ENCODE peak calls at places on chromosomes 13 and 19, in ten cellular contexts. W is tibial artery, O is fibroblast of lung, M is cardiac fibroblast, P is prostate gland, I is psoas muscle, S is fibroblast of the aortic adventitia, H is body of pancreas, Z is kidney, T is gastrocnemius medialis. V is an unnamed sample.

GRCh38 chr19:2554856-2555255 is 78.9 kb downstream of the GADD45B start:
- DNase-seq in S (no peak), Z (peak), W (no peak), T (no peak), P (no peak), M (no peak), I (no peak), O (peak), H (no peak), V (no peak)

GRCh38 chr13:49580980-49581680 is 4.2 kb downstream of the RCBTB1 start:
- DNase-seq in W (no peak), S (no peak), I (no peak), Z (no peak), T (no peak), M (no peak), P (no peak), H (no peak), O (no peak), V (no peak)

GRCh38 chr13:60210510-60211065 is 46.9 kb upstream of the DIAPH3 start:
- DNase-seq in S (no peak), H (no peak), P (no peak), M (no peak), I (no peak), T (no peak), Z (no peak), O (no peak), W (no peak), V (no peak)

GRCh38 chr13:24511824-24512207 is 762 bp downstream of the PARP4 start:
- DNase-seq in H (no peak), S (no peak), M (no peak), I (no peak), O (no peak), W (no peak), Z (no peak), T (no peak), P (no peak), V (no peak)

GRCh38 chr19:2365201-2365970 is 5.3 kb downstream of the TMPRSS9 start:
- DNase-seq in O (no peak), M (no peak), T (no peak), P (no peak), I (no peak), W (no peak), S (no peak), H (no peak), Z (no peak), V (no peak)

GRCh38 chr13:106349080-106349841 is 186.2 kb downstream of the EFNB2 start:
- DNase-seq in P (peak), M (no peak), H (no peak), W (peak), T (no peak), Z (no peak), O (peak), S (no peak), I (no peak), V (peak)

GRCh38 chr13:80448725-80449124 is 107.8 kb upstream of the SPRY2 start:
- DNase-seq in O (no peak), P (no peak), I (no peak), Z (no peak), W (no peak), S (no peak), H (no peak), T (no peak), M (no peak), V (no peak)

GRCh38 chr13:94860981-94861407 is 148.6 kb upstream of the SOX21 start:
- DNase-seq in O (peak), M (peak), W (peak), T (no peak), I (no peak), H (no peak), Z (no peak), S (peak), P (no peak), V (no peak)

GRCh38 chr13:113670541-113670940 is 3.5 kb downstream of the GRK1 start:
- DNase-seq in P (no peak), I (peak), T (peak), S (no peak), Z (peak), W (peak), O (no peak), H (no peak), M (no peak), V (no peak)

GRCh38 chr13:96958286-96958891 is 35.9 kb downstream of the OXGR1 start:
- DNase-seq in I (no peak), P (peak), W (no peak), Z (no peak), T (no peak), S (peak), O (peak), M (peak), H (peak), V (peak)

GRCh38 chr19:2750739-2751437 is 11.1 kb upstream of the SLC39A3 start:
- DNase-seq in Z (no peak), P (no peak), W (no peak), O (no peak), S (no peak), H (no peak), M (no peak), T (no peak), I (no peak), V (no peak)

GRCh38 chr19:52102782-52103181 is 7.2 kb upstream of the ZNF841 start:
- DNase-seq in T (no peak), M (no peak), S (no peak), H (no peak), O (no peak), I (no peak), W (no peak), P (no peak), Z (no peak), V (no peak)

GRCh38 chr13:75931116-75931515 is 295.0 kb downstream of the LMO7 start:
- DNase-seq in O (peak), I (no peak), W (no peak), M (no peak), S (no peak), Z (no peak), T (no peak), H (no peak), P (no peak), V (no peak)

GRCh38 chr13:32409561-32410440 is 18.1 kb downstream of the N4BP2L1 start:
- DNase-seq in P (no peak), W (peak), Z (no peak), T (peak), H (no peak), S (peak), M (peak), O (peak), I (peak), V (no peak)

GRCh38 chr13:94435604-94436226 is 43.8 kb downstream of the DCT start:
- DNase-seq in I (no peak), S (peak), M (peak), T (no peak), O (peak), P (no peak), Z (no peak), H (no peak), W (no peak), V (no peak)

GRCh38 chr13:48319458-48320395 is 16.2 kb downstream of the RB1 start:
- DNase-seq in H (no peak), W (no peak), I (no peak), Z (peak), O (no peak), M (no peak), T (no peak), P (no peak), S (no peak), V (no peak)
- H3K4me3 ChIP-seq in H (no peak), W (peak), I (no peak), Z (no peak), O (no peak), M (no peak), T (no peak), P (no peak), S (no peak), V (no peak)

GRCh38 chr19:48913114-48913513 is 13.0 kb downstream of the NUCB1 start:
- DNase-seq in P (no peak), W (no peak), T (no peak), S (no peak), M (no peak), H (no peak), Z (no peak), O (no peak), I (no peak), V (no peak)
- TF ChIP-seq CTCF in P (no peak), W (no peak), T (no peak), S (no peak), M (no peak), H (no peak), Z (no peak), O (no peak), I (no peak), V (no peak)

GRCh38 chr19:46849610-46850009 is 1.0 kb downstream of the AP2S1 start:
- DNase-seq in T (no peak), S (peak), Z (peak), W (no peak), H (no peak), P (no peak), I (no peak), O (no peak), M (no peak), V (no peak)

GRCh38 chr19:46850228-46851203 is at the start of gene AP2S1:
- DNase-seq in S (peak), Z (peak), W (peak), P (peak), I (peak), M (peak), T (peak), H (peak), O (peak), V (peak)

GRCh38 chr19:46848389-46848788 is 2.3 kb downstream of the AP2S1 start:
- DNase-seq in T (no peak), H (no peak), M (no peak), S (no peak), W (no peak), P (no peak), Z (no peak), I (no peak), O (no peak), V (no peak)

GRCh38 chr19:46845959-46846459 is 4.6 kb downstream of the AP2S1 start:
- DNase-seq in M (no peak), W (no peak), Z (peak), P (no peak), T (no peak), O (no peak), H (no peak), I (no peak), S (no peak), V (no peak)

DNA sequence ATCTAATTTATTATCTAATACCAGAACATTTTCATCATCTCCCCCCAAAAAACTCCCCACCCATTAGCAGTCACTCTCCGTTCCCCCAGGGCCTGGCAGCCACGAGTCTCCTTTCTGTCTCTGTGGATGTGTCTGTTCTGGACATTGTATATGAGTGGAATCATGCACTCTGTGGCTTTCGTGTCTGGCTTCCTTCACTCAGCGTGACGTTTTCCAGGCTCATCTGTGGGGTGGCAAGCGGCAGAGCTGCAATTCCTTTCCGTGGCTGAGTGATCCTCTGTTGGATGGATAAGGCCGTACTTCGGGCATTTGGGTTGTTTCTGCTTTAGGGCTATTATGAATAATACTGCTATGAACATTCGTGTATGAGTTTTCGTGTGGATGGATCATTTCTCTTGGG is 3.1 kb downstream of the AP2S1 start:
- DNase-seq in Z (peak), I (no peak), P (no peak), H (no peak), W (no peak), T (no peak), O (no peak), S (no peak), M (no peak), V (no peak)
- H3K4me3 ChIP-seq in Z (no peak), I (no peak), P (no peak), H (no peak), W (no peak), T (no peak), O (no peak), S (no peak), M (no peak), V (no peak)

GRCh38 chr19:15262011-15262410 is 29.8 kb upstream of the EPHX3 start:
- DNase-seq in O (no peak), M (no peak), H (peak), I (no peak), P (no peak), T (no peak), W (no peak), S (no peak), Z (no peak), V (no peak)

GRCh38 chr19:15263361-15263985 is 31.2 kb upstream of the EPHX3 start:
- DNase-seq in P (no peak), M (no peak), S (no peak), I (no peak), Z (no peak), T (no peak), H (no peak), O (no peak), W (no peak), V (no peak)

GRCh38 chr19:15259900-15260299 is 27.7 kb upstream of the EPHX3 start:
- DNase-seq in O (no peak), M (no peak), T (no peak), P (no peak), W (no peak), I (no peak), S (no peak), H (no peak), Z (no peak), V (no peak)

GRCh38 chr19:15257782-15258181 is 25.5 kb upstream of the EPHX3 start:
- DNase-seq in I (no peak), M (no peak), O (no peak), Z (no peak), H (no peak), W (no peak), P (no peak), S (no peak), T (no peak), V (no peak)

GRCh38 chr19:15260939-15261338 is 28.7 kb upstream of the EPHX3 start:
- DNase-seq in T (no peak), P (no peak), I (no peak), H (no peak), O (no peak), Z (no peak), S (no peak), W (no peak), M (peak), V (no peak)
- TF ChIP-seq CTCF in T (no peak), P (no peak), I (peak), H (no peak), O (peak), Z (no peak), S (peak), W (peak), M (peak), V (peak)

DNA sequence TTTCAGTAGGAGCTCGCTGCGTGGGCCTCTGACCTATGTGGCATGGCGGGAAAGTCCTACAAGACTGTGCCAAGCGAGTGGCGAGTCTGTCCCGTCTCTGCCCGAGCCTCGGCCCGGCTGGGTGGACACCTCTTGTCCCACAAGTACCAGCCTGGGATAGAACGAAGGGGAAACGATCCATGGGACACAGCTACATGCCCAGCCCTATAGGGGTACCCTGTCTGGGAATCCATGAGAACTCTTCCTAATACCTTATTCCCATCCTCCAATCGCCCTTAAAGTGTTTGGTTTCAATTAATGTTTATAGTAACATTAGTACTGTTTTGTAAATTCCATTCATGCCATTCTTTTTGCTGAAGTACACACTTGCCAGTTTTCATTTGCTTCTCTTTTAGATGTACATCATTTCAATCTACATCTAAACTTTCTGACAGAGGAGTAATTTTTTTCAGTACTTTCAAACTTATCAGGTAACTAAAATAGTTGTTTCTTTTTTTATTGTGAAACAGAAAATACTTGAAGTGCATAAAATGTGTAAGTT is 667 bp upstream of the ZNF790 start:
- DNase-seq in Z (no peak), O (peak), I (no peak), H (no peak), P (no peak), S (no peak), M (peak), T (no peak), W (no peak), V (no peak)
- H3K4me3 ChIP-seq in Z (peak), O (peak), I (peak), H (peak), P (peak), S (peak), M (peak), T (peak), W (peak), V (peak)

DNA sequence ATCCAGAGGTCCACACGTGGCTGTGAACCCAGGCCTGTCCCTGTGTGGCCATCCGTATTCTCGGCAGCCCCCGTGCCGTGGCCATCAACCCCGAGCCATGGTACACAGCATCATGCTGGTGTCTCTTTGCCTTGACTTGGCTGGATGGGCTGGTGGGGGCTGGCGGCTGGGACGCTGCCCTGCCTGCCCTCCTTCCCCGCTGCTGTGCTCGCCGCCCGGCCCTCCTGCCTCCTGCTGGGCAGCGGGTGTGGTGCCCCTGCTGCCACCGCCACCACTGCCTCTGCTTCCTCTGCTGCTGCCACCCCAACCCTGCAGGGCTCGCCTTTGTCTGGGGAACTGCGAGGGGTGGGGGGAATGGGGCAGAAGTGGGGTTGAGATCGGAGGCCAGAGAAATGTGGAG is 19.7 kb upstream of the EHD2 start:
- DNase-seq in Z (no peak), M (no peak), T (no peak), O (no peak), I (peak), S (no peak), W (no peak), H (no peak), P (no peak), V (no peak)
- TF ChIP-seq CTCF in Z (no peak), M (no peak), T (no peak), O (no peak), I (no peak), S (no peak), W (no peak), H (no peak), P (no peak), V (no peak)